ENCODE peak calls at places on chromosome 16, in four cellular contexts. M is HTR-8/SVneo, J is ACHN, W is NCI-H82. O is an unnamed sample.
A peak's percentile ranks its signal among the peaks of the same experiment; 100 is the strongest.

GRCh38 chr16:71726491-71727319 is 2.2 kb upstream of the PHLPP2 start:
- DNase-seq in M (no peak), W (no peak), J (no peak), O (no peak)

GRCh38 chr16:81190667-81191066 is 47.8 kb upstream of the BCO1 start:
- DNase-seq in W (no peak), J (peak; percentile 31), M (no peak), O (no peak)

GRCh38 chr16:27883576-27883975 is 179.9 kb downstream of the GSG1L start:
- DNase-seq in W (peak; percentile 89), M (no peak), J (no peak), O (no peak)

GRCh38 chr16:2092866-2093265 is 42.8 kb downstream of the PKD1 start:
- DNase-seq in W (no peak), M (no peak), J (no peak), O (no peak)

GRCh38 chr16:77945126-77945525 is 77.2 kb upstream of the CLEC3A start:
- DNase-seq in M (no peak), J (no peak), W (peak; percentile 71), O (no peak)

GRCh38 chr16:29820271-29820701 is at the start of gene MVP:
- DNase-seq in J (peak; percentile 75), W (peak; percentile 78), M (no peak), O (peak; percentile 87)

GRCh38 chr16:2950400-2950724 is 13.7 kb upstream of the KREMEN2 start:
- DNase-seq in M (no peak), W (no peak), J (no peak), O (no peak)

GRCh38 chr16:71724320-71724751 is at the start of gene PHLPP2:
- DNase-seq in M (no peak), J (peak; percentile 23), W (no peak), O (no peak)

GRCh38 chr16:72850863-72851262 is 197.1 kb downstream of the ZFHX3 start:
- DNase-seq in W (no peak), M (no peak), J (no peak), O (no peak)

GRCh38 chr16:25026621-25027020 is 11.5 kb upstream of the ARHGAP17 start:
- DNase-seq in J (no peak), M (no peak), W (no peak), O (no peak)

O was measured in NCI-H510A treated with DMSO at 0.1 percent for 48 hours.